ENCODE peak calls at places on chromosomes 13 and 19, in six cellular contexts. Z is HepG2, E is GM12878, D is K562, L is H1, Y is SK-N-SH. Q is an unnamed sample.
A peak's percentile ranks its signal among the peaks of the same experiment; 100 is the strongest.

GRCh38 chr19:19540707-19541515 is 2.8 kb downstream of the CILP2 start:
- DNase-seq in Z (no peak), E (no peak), D (peak; percentile 94), L (peak; percentile 94), Y (peak; percentile 97), Q (peak; percentile 73)

GRCh38 chr19:36215276-36216171 is 618 bp downstream of the ZNF146 start:
- DNase-seq in Z (no peak), E (no peak), D (no peak), L (no peak), Y (peak; percentile 36), Q (no peak)

GRCh38 chr13:68927387-68928026 is 1180.1 kb upstream of the ATXN8OS start:
- DNase-seq in Z (peak; percentile 12), E (no peak), D (no peak), L (peak; percentile 43), Y (peak; percentile 6), Q (no peak)

GRCh38 chr19:6925801-6926751 is 38.7 kb downstream of the ADGRE1 start:
- DNase-seq in Z (no peak), E (peak; percentile 68), D (no peak), L (no peak), Y (no peak), Q (peak; percentile 16)

GRCh38 chr19:2982983-2983350 is 5.6 kb downstream of the TLE6 start:
- DNase-seq in Z (no peak), E (no peak), D (no peak), L (no peak), Y (peak; percentile 92), Q (peak; percentile 77)

GRCh38 chr19:41377977-41378707 is 1.8 kb downstream of the TMEM91 start:
- DNase-seq in Z (no peak), E (no peak), D (peak; percentile 52), L (peak; percentile 33), Y (peak; percentile 71), Q (no peak)

GRCh38 chr19:50465986-50466771 is 10.1 kb upstream of the EMC10 start:
- DNase-seq in Z (peak; percentile 34), E (no peak), D (peak; percentile 78), L (no peak), Y (peak; percentile 81), Q (peak; percentile 33)

GRCh38 chr13:98399756-98400155 is 177.2 kb downstream of the STK24 start:
- DNase-seq in Z (no peak), E (no peak), D (no peak), L (no peak), Y (no peak), Q (no peak)

GRCh38 chr19:2063824-2064223 is 12.8 kb upstream of the MKNK2 start:
- DNase-seq in Z (no peak), E (no peak), D (no peak), L (no peak), Y (no peak), Q (no peak)

GRCh38 chr13:72565893-72566292 is 161.5 kb downstream of the MZT1 start:
- DNase-seq in Z (peak; percentile 29), E (no peak), D (no peak), L (no peak), Y (peak; percentile 11), Q (peak; percentile 5)

GRCh38 chr19:45768644-45769053 is 403 bp downstream of the SIX5 start:
- DNase-seq in Z (no peak), E (no peak), D (peak; percentile 44), L (no peak), Y (no peak), Q (peak; percentile 64)

GRCh38 chr19:17402982-17403855 is 2.2 kb downstream of the BST2 start:
- DNase-seq in Z (no peak), E (no peak), D (peak; percentile 97), L (no peak), Y (peak; percentile 98), Q (peak; percentile 66)

GRCh38 chr19:1082928-1083816 is 12.0 kb downstream of the POLR2E start:
- DNase-seq in Z (no peak), E (no peak), D (no peak), L (no peak), Y (no peak), Q (no peak)

GRCh38 chr19:45443462-45444317 is 20.0 kb upstream of the ERCC1 start:
- DNase-seq in Z (peak; percentile 93), E (no peak), D (peak; percentile 95), L (peak; percentile 76), Y (peak; percentile 97), Q (peak; percentile 97)

GRCh38 chr19:3970313-3970807 is 539 bp downstream of the DAPK3 start:
- DNase-seq in Z (no peak), E (no peak), D (no peak), L (no peak), Y (no peak), Q (no peak)

GRCh38 chr19:45507864-45508680 is 793 bp downstream of the VASP start:
- DNase-seq in Z (no peak), E (no peak), D (peak; percentile 57), L (no peak), Y (no peak), Q (no peak)

GRCh38 chr13:100694722-100695644 is 20.4 kb upstream of the TMTC4 start:
- DNase-seq in Z (peak; percentile 55), E (no peak), D (peak; percentile 40), L (peak; percentile 53), Y (peak; percentile 58), Q (peak; percentile 30)

GRCh38 chr13:39961036-39961435 is 305.6 kb downstream of the COG6 start:
- DNase-seq in Z (peak; percentile 2), E (no peak), D (no peak), L (no peak), Y (no peak), Q (no peak)

GRCh38 chr19:54199401-54199800 is 1.3 kb upstream of the RPS9 start:
- DNase-seq in Z (no peak), E (no peak), D (no peak), L (no peak), Y (no peak), Q (no peak)

GRCh38 chr19:14413765-14414171 is 5.4 kb downstream of the DDX39A start:
- DNase-seq in Z (no peak), E (no peak), D (no peak), L (no peak), Y (peak; percentile 73), Q (no peak)

GRCh38 chr13:98144501-98145350 is 1.8 kb downstream of the FARP1 start:
- DNase-seq in Z (peak; percentile 86), E (no peak), D (no peak), L (no peak), Y (peak; percentile 34), Q (peak; percentile 61)

GRCh38 chr13:38767506-38768265 is 80.8 kb downstream of the FREM2 start:
- DNase-seq in Z (no peak), E (no peak), D (no peak), L (no peak), Y (no peak), Q (no peak)

GRCh38 chr19:40650749-40651305 is 39.6 kb downstream of the NUMBL start:
- DNase-seq in Z (no peak), E (no peak), D (no peak), L (no peak), Y (no peak), Q (no peak)

GRCh38 chr19:3383121-3383722 is 16.8 kb downstream of the NFIC start:
- DNase-seq in Z (no peak), E (no peak), D (no peak), L (no peak), Y (no peak), Q (no peak)

GRCh38 chr19:48487544-48487943 is 18.4 kb downstream of the CYTH2 start:
- DNase-seq in Z (peak; percentile 31), E (no peak), D (no peak), L (no peak), Y (no peak), Q (no peak)

GRCh38 chr13:103140001-103140671 is 73.9 kb upstream of the SLC10A2 start:
- DNase-seq in Z (peak; percentile 12), E (peak; percentile 52), D (peak; percentile 6), L (no peak), Y (peak; percentile 10), Q (peak; percentile 48)

GRCh38 chr13:93004919-93005318 is 221.7 kb upstream of the GPC6 start:
- DNase-seq in Z (peak; percentile 25), E (no peak), D (no peak), L (peak; percentile 10), Y (no peak), Q (peak; percentile 39)

GRCh38 chr19:16814526-16815100 is 14.6 kb upstream of the SIN3B start:
- DNase-seq in Z (no peak), E (no peak), D (no peak), L (no peak), Y (no peak), Q (peak; percentile 56)

GRCh38 chr13:24742986-24743385 is 21.0 kb upstream of the RNF17 start:
- DNase-seq in Z (no peak), E (no peak), D (no peak), L (no peak), Y (no peak), Q (no peak)

GRCh38 chr19:35162471-35163326 is 8.2 kb downstream of the FXYD5 start:
- DNase-seq in Z (no peak), E (no peak), D (no peak), L (no peak), Y (no peak), Q (peak; percentile 96)

GRCh38 chr13:108460043-108460442 is 169.4 kb upstream of the MYO16 start:
- DNase-seq in Z (no peak), E (no peak), D (no peak), L (no peak), Y (no peak), Q (no peak)

GRCh38 chr13:108463365-108463764 is 166.0 kb upstream of the MYO16 start:
- DNase-seq in Z (no peak), E (peak; percentile 4), D (no peak), L (no peak), Y (no peak), Q (no peak)
- TF ChIP-seq JUND in Z (no peak), E (no peak), D (no peak), L (no peak), Y (peak; percentile 36), Q (no peak)

GRCh38 chr19:56133858-56134654 is 7.0 kb upstream of the ZNF444 start:
- DNase-seq in Z (no peak), E (no peak), D (no peak), L (no peak), Y (no peak), Q (no peak)
- TF ChIP-seq JUND in Z (no peak), E (no peak), D (no peak), L (no peak), Y (no peak), Q (no peak)

GRCh38 chr13:37207646-37208045 is 102.2 kb upstream of the CSNK1A1L start:
- DNase-seq in Z (no peak), E (no peak), D (no peak), L (no peak), Y (no peak), Q (no peak)
- TF ChIP-seq JUND in Z (no peak), E (no peak), D (no peak), L (no peak), Y (no peak), Q (no peak)

GRCh38 chr19:42511340-42511739 is 16.9 kb downstream of the CEACAM1 start:
- DNase-seq in Z (no peak), E (no peak), D (no peak), L (no peak), Y (no peak), Q (no peak)

GRCh38 chr19:42515241-42515832 is 12.9 kb downstream of the CEACAM1 start:
- DNase-seq in Z (no peak), E (no peak), D (no peak), L (no peak), Y (no peak), Q (no peak)

GRCh38 chr19:42512743-42513304 is 15.5 kb downstream of the CEACAM1 start:
- DNase-seq in Z (no peak), E (peak; percentile 71), D (no peak), L (no peak), Y (no peak), Q (no peak)

GRCh38 chr19:42514449-42514848 is 13.8 kb downstream of the CEACAM1 start:
- DNase-seq in Z (no peak), E (no peak), D (no peak), L (no peak), Y (no peak), Q (no peak)

GRCh38 chr19:42512130-42512636 is 16.1 kb downstream of the CEACAM1 start:
- DNase-seq in Z (no peak), E (no peak), D (no peak), L (no peak), Y (no peak), Q (no peak)
- TF ChIP-seq JUND in Z (no peak), E (no peak), D (no peak), L (no peak), Y (no peak), Q (no peak)

Q was measured in T47D.